ENCODE peak calls at places on chromosome 15, in six cellular contexts. One of them, this sample, is unnamed.
A peak's percentile ranks its signal among the peaks of the same experiment; 100 is the strongest.

GRCh38 chr15:40844543-40844981 is 714 bp downstream of the SPINT1 start:
- DNase-seq in PC-3: peak; percentile 28
- DNase-seq in hepatocyte: peak; percentile 50
- DNase-seq in Panc1: no peak
- DNase-seq in activated CD8-positive, alpha-beta T cell treated with anti-CD3 and anti-CD28 coated beads for 36 hours: peak; percentile 61
- DNase-seq in type B pancreatic cell: no peak
- DNase-seq in this sample: peak; percentile 49

GRCh38 chr15:88658972-88659931 is 20.4 kb downstream of the ISG20 start:
- DNase-seq in Panc1: no peak
- DNase-seq in hepatocyte: no peak
- DNase-seq in type B pancreatic cell: no peak
- DNase-seq in PC-3: peak; percentile 89
- DNase-seq in activated CD8-positive, alpha-beta T cell treated with anti-CD3 and anti-CD28 coated beads for 36 hours: no peak
- DNase-seq in this sample: peak; percentile 80

GRCh38 chr15:42118650-42119531 is 24.5 kb upstream of the PLA2G4D start:
- DNase-seq in type B pancreatic cell: no peak
- DNase-seq in hepatocyte: peak; percentile 49
- DNase-seq in PC-3: peak; percentile 48
- DNase-seq in activated CD8-positive, alpha-beta T cell treated with anti-CD3 and anti-CD28 coated beads for 36 hours: no peak
- DNase-seq in Panc1: no peak
- DNase-seq in this sample: no peak

GRCh38 chr15:34754674-34755418 is at the start of gene GJD2:
- DNase-seq in activated CD8-positive, alpha-beta T cell treated with anti-CD3 and anti-CD28 coated beads for 36 hours: peak; percentile 8
- DNase-seq in type B pancreatic cell: no peak
- DNase-seq in PC-3: no peak
- DNase-seq in hepatocyte: peak; percentile 41
- DNase-seq in Panc1: no peak
- DNase-seq in this sample: no peak

GRCh38 chr15:68765602-68766368 is 54.9 kb downstream of the ANP32A start:
- DNase-seq in PC-3: no peak
- DNase-seq in hepatocyte: no peak
- DNase-seq in Panc1: no peak
- DNase-seq in activated CD8-positive, alpha-beta T cell treated with anti-CD3 and anti-CD28 coated beads for 36 hours: no peak
- DNase-seq in type B pancreatic cell: peak; percentile 8
- DNase-seq in this sample: no peak

GRCh38 chr15:100250166-100250800 is 91.5 kb downstream of the ADAMTS17 start:
- DNase-seq in hepatocyte: no peak
- DNase-seq in activated CD8-positive, alpha-beta T cell treated with anti-CD3 and anti-CD28 coated beads for 36 hours: no peak
- DNase-seq in type B pancreatic cell: peak; percentile 32
- DNase-seq in Panc1: no peak
- DNase-seq in PC-3: no peak
- DNase-seq in this sample: no peak

GRCh38 chr15:100856847-100857246 is 22.8 kb upstream of the ALDH1A3 start:
- DNase-seq in PC-3: no peak
- DNase-seq in type B pancreatic cell: no peak
- DNase-seq in activated CD8-positive, alpha-beta T cell treated with anti-CD3 and anti-CD28 coated beads for 36 hours: no peak
- DNase-seq in Panc1: no peak
- DNase-seq in hepatocyte: no peak
- DNase-seq in this sample: no peak

GRCh38 chr15:90681056-90681455 is 36.1 kb upstream of the BLM start:
- DNase-seq in activated CD8-positive, alpha-beta T cell treated with anti-CD3 and anti-CD28 coated beads for 36 hours: no peak
- DNase-seq in Panc1: no peak
- DNase-seq in hepatocyte: no peak
- DNase-seq in type B pancreatic cell: no peak
- DNase-seq in PC-3: no peak
- DNase-seq in this sample: no peak

GRCh38 chr15:37102315-37103021 is 2.1 kb upstream of the MEIS2 start:
- DNase-seq in activated CD8-positive, alpha-beta T cell treated with anti-CD3 and anti-CD28 coated beads for 36 hours: no peak
- DNase-seq in Panc1: peak; percentile 18
- DNase-seq in PC-3: peak; percentile 24
- DNase-seq in type B pancreatic cell: no peak
- DNase-seq in hepatocyte: no peak
- DNase-seq in this sample: no peak

GRCh38 chr15:89898628-89899302 is 5.0 kb upstream of the AP3S2 start:
- DNase-seq in type B pancreatic cell: no peak
- DNase-seq in Panc1: peak; percentile 38
- DNase-seq in activated CD8-positive, alpha-beta T cell treated with anti-CD3 and anti-CD28 coated beads for 36 hours: peak; percentile 65
- DNase-seq in PC-3: peak; percentile 80
- DNase-seq in hepatocyte: peak; percentile 69
- DNase-seq in this sample: peak; percentile 78

GRCh38 chr15:99105516-99106341 is 849 bp downstream of the SYNM start:
- DNase-seq in Panc1: no peak
- DNase-seq in PC-3: no peak
- DNase-seq in hepatocyte: peak; percentile 73
- DNase-seq in type B pancreatic cell: peak; percentile 73
- DNase-seq in activated CD8-positive, alpha-beta T cell treated with anti-CD3 and anti-CD28 coated beads for 36 hours: peak; percentile 48
- DNase-seq in this sample: no peak

GRCh38 chr15:60102748-60103147 is 98.6 kb downstream of the FOXB1 start:
- DNase-seq in Panc1: no peak
- DNase-seq in type B pancreatic cell: no peak
- DNase-seq in activated CD8-positive, alpha-beta T cell treated with anti-CD3 and anti-CD28 coated beads for 36 hours: no peak
- DNase-seq in hepatocyte: no peak
- DNase-seq in PC-3: no peak
- DNase-seq in this sample: no peak

GRCh38 chr15:85579957-85580694 is 199.7 kb downstream of the AKAP13 start:
- DNase-seq in hepatocyte: peak; percentile 31
- DNase-seq in PC-3: no peak
- DNase-seq in type B pancreatic cell: no peak
- DNase-seq in activated CD8-positive, alpha-beta T cell treated with anti-CD3 and anti-CD28 coated beads for 36 hours: no peak
- DNase-seq in Panc1: no peak
- DNase-seq in this sample: no peak

GRCh38 chr15:90414408-90415028 is 26.5 kb downstream of the IQGAP1 start:
- DNase-seq in Panc1: no peak
- DNase-seq in activated CD8-positive, alpha-beta T cell treated with anti-CD3 and anti-CD28 coated beads for 36 hours: peak; percentile 73
- DNase-seq in PC-3: peak; percentile 78
- DNase-seq in hepatocyte: peak; percentile 37
- DNase-seq in type B pancreatic cell: no peak
- DNase-seq in this sample: peak; percentile 57

GRCh38 chr15:52178765-52179164 is 12.4 kb downstream of the GNB5 start:
- DNase-seq in activated CD8-positive, alpha-beta T cell treated with anti-CD3 and anti-CD28 coated beads for 36 hours: no peak
- DNase-seq in hepatocyte: no peak
- DNase-seq in PC-3: no peak
- DNase-seq in Panc1: no peak
- DNase-seq in type B pancreatic cell: peak; percentile 32
- DNase-seq in this sample: no peak

GRCh38 chr15:68080783-68081182 is 26.7 kb downstream of the PIAS1 start:
- DNase-seq in activated CD8-positive, alpha-beta T cell treated with anti-CD3 and anti-CD28 coated beads for 36 hours: no peak
- DNase-seq in Panc1: no peak
- DNase-seq in type B pancreatic cell: no peak
- DNase-seq in hepatocyte: no peak
- DNase-seq in PC-3: no peak
- DNase-seq in this sample: no peak

GRCh38 chr15:51401872-51402517 is 60.5 kb downstream of the GLDN start:
- DNase-seq in Panc1: no peak
- DNase-seq in type B pancreatic cell: no peak
- DNase-seq in activated CD8-positive, alpha-beta T cell treated with anti-CD3 and anti-CD28 coated beads for 36 hours: no peak
- DNase-seq in hepatocyte: peak; percentile 71
- DNase-seq in PC-3: peak; percentile 54
- DNase-seq in this sample: peak; percentile 52

GRCh38 chr15:74531144-74531811 is 9.7 kb upstream of the ARID3B start:
- DNase-seq in hepatocyte: peak; percentile 40
- DNase-seq in PC-3: peak; percentile 97
- DNase-seq in activated CD8-positive, alpha-beta T cell treated with anti-CD3 and anti-CD28 coated beads for 36 hours: no peak
- DNase-seq in type B pancreatic cell: no peak
- DNase-seq in Panc1: peak; percentile 94
- DNase-seq in this sample: no peak

GRCh38 chr15:92365079-92365478 is 28.6 kb upstream of the ST8SIA2 start:
- DNase-seq in activated CD8-positive, alpha-beta T cell treated with anti-CD3 and anti-CD28 coated beads for 36 hours: no peak
- DNase-seq in type B pancreatic cell: no peak
- DNase-seq in hepatocyte: peak; percentile 69
- DNase-seq in PC-3: no peak
- DNase-seq in Panc1: no peak
- DNase-seq in this sample: peak; percentile 94

GRCh38 chr15:53872410-53872809 is 105.8 kb upstream of the UNC13C start:
- DNase-seq in hepatocyte: no peak
- DNase-seq in activated CD8-positive, alpha-beta T cell treated with anti-CD3 and anti-CD28 coated beads for 36 hours: no peak
- DNase-seq in Panc1: no peak
- DNase-seq in PC-3: no peak
- DNase-seq in type B pancreatic cell: no peak
- DNase-seq in this sample: peak; percentile 18

GRCh38 chr15:33994005-33994615 is 25.8 kb downstream of the CHRM5 start:
- DNase-seq in hepatocyte: peak; percentile 25
- DNase-seq in Panc1: no peak
- DNase-seq in type B pancreatic cell: no peak
- DNase-seq in activated CD8-positive, alpha-beta T cell treated with anti-CD3 and anti-CD28 coated beads for 36 hours: peak; percentile 20
- DNase-seq in PC-3: peak; percentile 68
- DNase-seq in this sample: peak; percentile 40

GRCh38 chr15:88127477-88127799 is 129.1 kb downstream of the NTRK3 start:
- DNase-seq in hepatocyte: no peak
- DNase-seq in Panc1: no peak
- DNase-seq in type B pancreatic cell: no peak
- DNase-seq in activated CD8-positive, alpha-beta T cell treated with anti-CD3 and anti-CD28 coated beads for 36 hours: no peak
- DNase-seq in PC-3: no peak
- DNase-seq in this sample: no peak

GRCh38 chr15:83734487-83734886 is 80.6 kb downstream of the ADAMTSL3 start:
- DNase-seq in type B pancreatic cell: no peak
- DNase-seq in activated CD8-positive, alpha-beta T cell treated with anti-CD3 and anti-CD28 coated beads for 36 hours: no peak
- DNase-seq in hepatocyte: no peak
- DNase-seq in Panc1: no peak
- DNase-seq in PC-3: peak; percentile 89
- DNase-seq in this sample: peak; percentile 55

GRCh38 chr15:65388306-65389080 is 10.7 kb upstream of the IGDCC3 start:
- DNase-seq in activated CD8-positive, alpha-beta T cell treated with anti-CD3 and anti-CD28 coated beads for 36 hours: no peak
- DNase-seq in PC-3: no peak
- DNase-seq in type B pancreatic cell: no peak
- DNase-seq in hepatocyte: no peak
- DNase-seq in Panc1: no peak
- DNase-seq in this sample: no peak

GRCh38 chr15:69869881-69870465 is 227.7 kb downstream of the TLE3 start:
- DNase-seq in Panc1: no peak
- DNase-seq in type B pancreatic cell: no peak
- DNase-seq in PC-3: no peak
- DNase-seq in activated CD8-positive, alpha-beta T cell treated with anti-CD3 and anti-CD28 coated beads for 36 hours: no peak
- DNase-seq in hepatocyte: no peak
- DNase-seq in this sample: no peak

GRCh38 chr15:92670625-92671024 is 15.1 kb upstream of the FAM174B start:
- DNase-seq in PC-3: no peak
- DNase-seq in Panc1: no peak
- DNase-seq in hepatocyte: no peak
- DNase-seq in type B pancreatic cell: no peak
- DNase-seq in activated CD8-positive, alpha-beta T cell treated with anti-CD3 and anti-CD28 coated beads for 36 hours: no peak
- DNase-seq in this sample: no peak

GRCh38 chr15:85891470-85891869 is 96.7 kb upstream of the KLHL25 start:
- DNase-seq in type B pancreatic cell: no peak
- DNase-seq in Panc1: no peak
- DNase-seq in PC-3: no peak
- DNase-seq in hepatocyte: no peak
- DNase-seq in activated CD8-positive, alpha-beta T cell treated with anti-CD3 and anti-CD28 coated beads for 36 hours: no peak
- DNase-seq in this sample: no peak

GRCh38 chr15:60038111-60038521 is 34.0 kb downstream of the FOXB1 start:
- DNase-seq in activated CD8-positive, alpha-beta T cell treated with anti-CD3 and anti-CD28 coated beads for 36 hours: no peak
- DNase-seq in Panc1: no peak
- DNase-seq in hepatocyte: peak; percentile 18
- DNase-seq in type B pancreatic cell: no peak
- DNase-seq in PC-3: peak; percentile 32
- DNase-seq in this sample: no peak

GRCh38 chr15:87680200-87680599 is 576.3 kb downstream of the NTRK3 start:
- DNase-seq in hepatocyte: no peak
- DNase-seq in activated CD8-positive, alpha-beta T cell treated with anti-CD3 and anti-CD28 coated beads for 36 hours: no peak
- DNase-seq in PC-3: no peak
- DNase-seq in Panc1: no peak
- DNase-seq in type B pancreatic cell: no peak
- DNase-seq in this sample: no peak

GRCh38 chr15:44656913-44657312 is 6.5 kb downstream of the SPG11 start:
- DNase-seq in Panc1: no peak
- DNase-seq in hepatocyte: no peak
- DNase-seq in activated CD8-positive, alpha-beta T cell treated with anti-CD3 and anti-CD28 coated beads for 36 hours: no peak
- DNase-seq in PC-3: no peak
- DNase-seq in type B pancreatic cell: no peak
- DNase-seq in this sample: no peak
- TF ChIP-seq CTCF in Panc1: no peak
- TF ChIP-seq CTCF in hepatocyte: no peak
- TF ChIP-seq CTCF in activated CD8-positive, alpha-beta T cell treated with anti-CD3 and anti-CD28 coated beads for 36 hours: no peak
- TF ChIP-seq CTCF in PC-3: no peak
- TF ChIP-seq CTCF in type B pancreatic cell: no peak
- TF ChIP-seq CTCF in this sample: no peak

DNA sequence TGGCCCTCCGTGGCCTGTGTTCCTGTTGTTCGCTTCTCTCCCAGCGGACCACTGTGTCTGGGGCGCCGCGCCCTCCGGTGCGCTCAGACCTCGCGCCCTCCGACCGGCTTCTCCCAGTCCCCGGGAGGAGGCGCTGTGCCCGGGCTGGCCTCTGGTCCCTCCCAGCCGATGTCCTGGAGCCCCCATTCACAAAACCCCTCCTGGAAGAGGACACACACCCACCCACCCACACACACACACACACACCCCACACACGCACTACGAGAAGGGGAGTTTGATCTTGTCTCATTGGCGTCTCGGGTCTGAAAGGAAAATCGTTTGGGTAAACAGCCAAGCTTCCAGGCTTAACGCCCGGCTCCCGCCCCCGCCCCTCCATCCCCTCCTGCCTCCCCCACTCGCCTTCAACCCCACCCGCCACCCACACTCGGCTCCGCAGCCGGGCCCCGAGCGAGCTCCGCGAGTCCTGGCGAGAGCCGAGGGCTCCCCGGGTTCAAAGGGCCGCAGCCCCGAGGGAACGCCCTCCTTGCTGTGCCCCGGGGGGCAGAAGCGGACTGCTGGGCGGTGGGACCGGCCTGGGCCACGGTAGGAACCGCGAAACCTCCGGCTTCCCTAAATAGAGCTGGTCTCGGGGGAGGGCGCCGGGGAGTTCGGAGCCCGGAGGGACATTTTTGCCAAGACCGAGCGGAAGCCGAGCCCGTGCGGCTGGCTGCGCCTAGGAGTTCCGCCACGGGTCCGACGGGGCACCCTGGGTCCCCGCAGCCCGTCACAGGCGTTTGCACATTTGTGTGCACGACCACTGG is 23.6 kb downstream of the NR2F2 start:
- DNase-seq in activated CD8-positive, alpha-beta T cell treated with anti-CD3 and anti-CD28 coated beads for 36 hours: no peak
- DNase-seq in hepatocyte: peak; percentile 61
- DNase-seq in Panc1: no peak
- DNase-seq in PC-3: peak; percentile 22
- DNase-seq in type B pancreatic cell: peak; percentile 78
- DNase-seq in this sample: peak; percentile 17
- TF ChIP-seq CTCF in activated CD8-positive, alpha-beta T cell treated with anti-CD3 and anti-CD28 coated beads for 36 hours: no peak
- TF ChIP-seq CTCF in hepatocyte: peak; percentile 62
- TF ChIP-seq CTCF in Panc1: peak; percentile 95
- TF ChIP-seq CTCF in PC-3: no peak
- TF ChIP-seq CTCF in type B pancreatic cell: peak; percentile 78
- TF ChIP-seq CTCF in this sample: no peak

DNA sequence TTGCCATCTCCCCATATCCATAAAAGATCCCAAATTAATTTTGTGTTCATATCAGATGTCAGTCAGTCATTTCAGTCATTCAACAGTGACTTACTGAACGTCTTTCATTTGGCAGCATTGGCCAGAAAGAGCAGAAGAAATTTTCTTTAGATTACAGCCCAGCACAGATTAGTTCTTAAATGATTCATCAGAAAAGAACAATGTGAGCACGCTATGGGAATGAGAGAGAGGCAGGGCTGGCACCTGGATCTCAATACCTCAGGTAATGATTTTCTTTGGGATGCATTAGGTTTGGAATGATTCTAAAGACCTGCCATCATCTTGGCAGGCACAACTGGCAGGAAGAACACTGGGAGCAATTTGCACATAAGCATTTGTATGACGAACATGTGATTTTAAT is 41.6 kb downstream of the FBN1 start:
- DNase-seq in PC-3: no peak
- DNase-seq in Panc1: no peak
- DNase-seq in hepatocyte: no peak
- DNase-seq in type B pancreatic cell: no peak
- DNase-seq in activated CD8-positive, alpha-beta T cell treated with anti-CD3 and anti-CD28 coated beads for 36 hours: no peak
- DNase-seq in this sample: no peak
- TF ChIP-seq CTCF in PC-3: no peak
- TF ChIP-seq CTCF in Panc1: no peak
- TF ChIP-seq CTCF in hepatocyte: no peak
- TF ChIP-seq CTCF in type B pancreatic cell: no peak
- TF ChIP-seq CTCF in activated CD8-positive, alpha-beta T cell treated with anti-CD3 and anti-CD28 coated beads for 36 hours: no peak
- TF ChIP-seq CTCF in this sample: no peak

GRCh38 chr15:66905954-66906353 is 159.4 kb upstream of the SMAD3 start:
- DNase-seq in activated CD8-positive, alpha-beta T cell treated with anti-CD3 and anti-CD28 coated beads for 36 hours: no peak
- DNase-seq in Panc1: no peak
- DNase-seq in type B pancreatic cell: no peak
- DNase-seq in PC-3: no peak
- DNase-seq in hepatocyte: no peak
- DNase-seq in this sample: no peak
- TF ChIP-seq CTCF in activated CD8-positive, alpha-beta T cell treated with anti-CD3 and anti-CD28 coated beads for 36 hours: no peak
- TF ChIP-seq CTCF in Panc1: peak; percentile 63
- TF ChIP-seq CTCF in type B pancreatic cell: peak; percentile 35
- TF ChIP-seq CTCF in PC-3: peak; percentile 29
- TF ChIP-seq CTCF in hepatocyte: no peak
- TF ChIP-seq CTCF in this sample: no peak